ENCODE peak calls at places on chromosome 18, in six cellular contexts. G is esophagus squamous epithelium, C is dorsolateral prefrontal cortex, Y is heart left ventricle, Q is H9, O is GM23338. P is an unnamed sample.

GRCh38 chr18:10590412-10590811 is 64.6 kb downstream of the NAPG start:
- DNase-seq in G (no peak), O (no peak), C (no peak), Q (no peak), Y (no peak), P (no peak)

GRCh38 chr18:3458952-3459853 is 9.2 kb downstream of the TGIF1 start:
- DNase-seq in G (no peak), O (no peak), C (no peak), Q (no peak), Y (no peak), P (no peak)

GRCh38 chr18:37362158-37362890 is 203.3 kb downstream of the CELF4 start:
- DNase-seq in Y (no peak), G (no peak), Q (peak; percentile 88), O (peak; percentile 92), C (no peak), P (no peak)

GRCh38 chr18:69943021-69943420 is 4.7 kb downstream of the CD226 start:
- DNase-seq in Y (no peak), O (peak; percentile 21), Q (no peak), C (no peak), G (no peak), P (no peak)

GRCh38 chr18:28961669-28962228 is 784.8 kb upstream of the CDH2 start:
- DNase-seq in Y (no peak), Q (peak; percentile 68), C (no peak), G (no peak), O (peak; percentile 84), P (no peak)

GRCh38 chr18:2147866-2148265 is 423.4 kb downstream of the METTL4 start:
- DNase-seq in G (no peak), O (no peak), Y (peak; percentile 55), Q (no peak), C (no peak), P (no peak)

GRCh38 chr18:11040823-11041712 is 108.3 kb downstream of the PIEZO2 start:
- DNase-seq in G (no peak), Q (peak; percentile 51), C (peak; percentile 12), Y (no peak), O (peak; percentile 83), P (no peak)

GRCh38 chr18:44758821-44759624 is 78.3 kb downstream of the SETBP1 start:
- DNase-seq in Y (no peak), O (no peak), C (no peak), Q (no peak), G (no peak), P (no peak)

GRCh38 chr18:21243041-21243431 is 1.0 kb downstream of the GREB1L start:
- DNase-seq in C (no peak), Q (peak; percentile 28), O (peak; percentile 40), G (no peak), Y (no peak), P (no peak)

GRCh38 chr18:69845588-69846506 is 101.8 kb downstream of the CD226 start:
- DNase-seq in G (no peak), C (peak; percentile 31), O (peak; percentile 43), Y (no peak), Q (no peak), P (no peak)

DNA sequence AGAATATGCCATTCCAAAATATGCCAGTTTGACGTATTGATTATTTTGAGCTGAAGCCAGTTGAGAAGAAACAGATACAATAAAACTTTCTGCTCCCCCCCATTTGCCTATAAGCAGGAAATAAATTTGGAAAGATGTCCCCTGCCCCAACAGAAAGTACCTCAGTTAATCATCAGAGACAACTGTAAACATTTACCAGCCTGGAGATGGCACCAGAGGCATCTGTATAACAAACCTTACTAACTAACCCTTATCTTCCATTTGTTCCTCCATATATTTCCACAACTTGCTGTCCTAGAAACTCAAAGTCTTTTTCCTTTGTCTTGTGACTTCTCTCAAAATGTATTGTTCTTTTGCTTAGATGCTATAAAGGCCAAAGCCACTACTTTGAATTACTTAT is 93.8 kb downstream of the AKAIN1 start:
- DNase-seq in O (peak; percentile 12), C (peak; percentile 7), Y (no peak), Q (no peak), G (no peak), P (no peak)
- TF ChIP-seq CTCF in O (peak; percentile 33), C (peak; percentile 29), Y (no peak), Q (peak; percentile 15), G (no peak), P (peak; percentile 43)

GRCh38 chr18:23879966-23880565 is 134.5 kb upstream of the TTC39C start:
- DNase-seq in C (no peak), O (no peak), Y (no peak), G (no peak), Q (no peak), P (no peak)
- H3K27ac ChIP-seq in C (no peak overlapping the region), O (no peak overlapping the region), Y (no peak overlapping the region), G (no peak overlapping the region), Q (no peak overlapping the region), P (no peak overlapping the region)

GRCh38 chr18:78875268-78875997 is 104.2 kb upstream of the SALL3 start:
- DNase-seq in C (no peak), G (no peak), Q (peak; percentile 64), O (peak; percentile 81), Y (no peak), P (no peak)
- TF ChIP-seq CTCF in C (peak; percentile 36), G (peak; percentile 22), Q (peak; percentile 78), O (peak; percentile 84), Y (peak; percentile 28), P (peak; percentile 14)

DNA sequence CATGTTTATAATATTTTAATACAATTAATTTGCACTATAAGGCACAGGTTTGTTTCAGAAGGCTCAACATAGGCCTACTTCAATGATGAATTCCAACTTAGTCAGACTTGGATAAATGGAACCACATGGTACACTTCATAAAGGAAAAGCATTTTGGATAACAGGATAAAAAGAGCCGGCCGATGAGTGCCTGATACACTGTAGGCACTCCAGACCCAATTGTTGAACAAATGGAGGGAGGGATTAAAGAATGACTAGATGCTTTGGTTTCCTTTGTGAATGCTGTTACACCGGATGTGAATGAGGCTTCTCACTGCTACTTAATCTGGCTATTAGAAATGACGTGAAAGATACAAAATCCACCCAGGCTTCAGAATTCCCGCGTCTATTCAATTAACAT is 104.1 kb upstream of the KCTD1 start:
- DNase-seq in C (no peak), Q (no peak), G (no peak), O (no peak), Y (no peak), P (no peak)
- H3K27ac ChIP-seq in C (peak overlapping the region; percentile 94), Q (no peak overlapping the region), G (no peak overlapping the region), O (no peak overlapping the region), Y (no peak overlapping the region), P (no peak overlapping the region)

GRCh38 chr18:902179-902718 is 2.4 kb upstream of the ADCYAP1 start:
- DNase-seq in Q (no peak), O (peak; percentile 52), G (no peak), Y (no peak), C (no peak), P (no peak)
- TF ChIP-seq CTCF in Q (peak; percentile 50), O (peak; percentile 64), G (no peak), Y (no peak), C (no peak), P (no peak)

GRCh38 chr18:79962835-79963657 is 1.4 kb upstream of the HSBP1L1 start:
- DNase-seq in Q (no peak), Y (no peak), G (no peak), O (no peak), C (no peak), P (peak; percentile 28)

GRCh38 chr18:79961527-79962291 is 2.7 kb upstream of the HSBP1L1 start:
- DNase-seq in Q (no peak), C (no peak), Y (no peak), G (no peak), O (no peak), P (no peak)

GRCh38 chr18:79958981-79959380 is 5.5 kb upstream of the HSBP1L1 start:
- DNase-seq in G (no peak), O (no peak), Q (no peak), Y (no peak), C (no peak), P (no peak)

GRCh38 chr18:79962311-79962710 is 2.1 kb upstream of the HSBP1L1 start:
- DNase-seq in C (peak; percentile 28), G (no peak), O (no peak), Y (no peak), Q (no peak), P (no peak)

GRCh38 chr18:79960921-79961526 is 3.4 kb upstream of the HSBP1L1 start:
- DNase-seq in Q (no peak), C (no peak), G (no peak), O (no peak), Y (no peak), P (no peak)
- H3K27ac ChIP-seq in Q (no peak overlapping the region), C (no peak overlapping the region), G (peak overlapping the region; percentile 60), O (no peak overlapping the region), Y (no peak overlapping the region), P (no peak overlapping the region)

GRCh38 chr18:52339891-52340371 is at the start of gene DCC:
- DNase-seq in Y (no peak), O (peak; percentile 82), Q (peak; percentile 72), C (peak; percentile 15), G (no peak), P (no peak)
- TF ChIP-seq CTCF in Y (peak; percentile 20), O (peak; percentile 63), Q (peak; percentile 63), C (peak; percentile 57), G (no peak), P (no peak)

GRCh38 chr18:13279181-13280065 is 60.9 kb downstream of the LDLRAD4 start:
- DNase-seq in O (no peak), G (no peak), C (no peak), Y (no peak), Q (no peak), P (peak; percentile 37)

GRCh38 chr18:13273800-13274199 is 55.2 kb downstream of the LDLRAD4 start:
- DNase-seq in Y (no peak), C (no peak), Q (no peak), G (no peak), O (no peak), P (peak; percentile 40)

GRCh38 chr18:13278231-13278630 is 59.7 kb downstream of the LDLRAD4 start:
- DNase-seq in Q (no peak), Y (no peak), O (no peak), C (no peak), G (no peak), P (no peak)

GRCh38 chr18:13275075-13275474 is 56.5 kb downstream of the LDLRAD4 start:
- DNase-seq in Y (no peak), G (no peak), Q (no peak), O (no peak), C (no peak), P (no peak)

DNA sequence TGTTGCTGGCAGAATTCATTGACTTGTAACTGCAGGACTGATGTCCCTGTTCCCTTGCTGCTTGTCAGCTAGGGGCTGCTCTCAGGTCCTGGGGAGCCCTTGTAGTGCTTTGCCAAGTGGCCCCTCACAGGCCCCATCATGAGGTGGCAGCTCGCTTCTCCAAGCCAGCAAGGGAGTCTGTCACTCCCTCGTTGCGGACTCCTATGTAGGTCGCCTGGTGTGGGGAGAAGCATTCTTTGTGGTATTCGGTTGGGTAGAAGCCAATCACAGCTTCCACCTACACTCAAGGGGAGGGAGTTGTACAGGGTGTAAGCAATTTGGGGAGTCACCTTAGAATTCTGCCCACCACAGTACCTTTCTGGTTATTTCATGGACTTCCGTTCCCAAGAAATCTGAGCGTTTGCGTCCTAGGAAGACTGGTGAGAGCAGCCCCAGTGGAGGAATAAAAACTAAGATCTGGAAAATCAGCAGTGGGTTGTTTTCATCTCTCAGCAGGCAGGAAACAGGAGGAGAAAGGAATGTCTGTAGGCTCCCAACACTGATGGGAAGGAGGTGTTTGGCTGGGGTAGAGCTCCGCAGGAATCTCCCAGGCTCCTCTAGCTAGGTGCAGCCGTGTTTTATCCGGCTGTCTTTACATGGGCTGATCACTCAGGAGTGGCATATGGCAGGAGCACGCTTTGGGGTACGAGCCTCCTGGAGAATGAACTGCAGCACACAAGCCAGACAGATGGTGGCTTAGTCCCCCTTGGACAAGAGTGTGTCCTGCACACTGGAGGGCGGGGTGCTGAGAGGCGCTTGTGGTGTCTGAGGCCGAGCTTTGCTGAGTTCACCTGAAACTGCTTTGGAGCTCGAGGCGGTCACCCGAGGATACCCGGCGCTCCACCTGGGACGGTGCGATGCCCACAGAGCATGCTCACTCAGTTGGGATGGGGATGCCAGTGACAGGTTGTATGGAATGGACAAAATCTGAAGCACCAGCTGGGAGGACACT is 58.3 kb downstream of the LDLRAD4 start:
- DNase-seq in C (peak; percentile 86), Y (no peak), G (no peak), Q (no peak), O (no peak), P (peak; percentile 32)
- H3K27ac ChIP-seq in C (peak overlapping the region; percentile 6), Y (no peak overlapping the region), G (peak overlapping the region; percentile 31), Q (no peak overlapping the region), O (no peak overlapping the region), P (no peak overlapping the region)